ENCODE peak calls at places on chromosome 9, in five cellular contexts. U, N, O, F and R are unnamed samples.

GRCh38 chr9:120486347-120486746 is 93.6 kb downstream of the CDK5RAP2 start:
- DNase-seq in U (no peak), F (no peak), N (no peak), O (no peak), R (no peak)

GRCh38 chr9:5499889-5500398 is 10.4 kb upstream of the PDCD1LG2 start:
- DNase-seq in U (peak), N (no peak), O (peak), F (no peak), R (no peak)

GRCh38 chr9:117030254-117030768 is 343.2 kb downstream of the TRIM32 start:
- DNase-seq in O (no peak), F (no peak), N (no peak), U (no peak), R (no peak)

GRCh38 chr9:127904518-127904887 is 5.1 kb upstream of the ST6GALNAC6 start:
- DNase-seq in U (no peak), N (no peak), F (peak), O (no peak), R (no peak)

GRCh38 chr9:130713286-130713975 is 19.9 kb downstream of the EXOSC2 start:
- DNase-seq in U (peak), O (peak), F (peak), N (no peak), R (no peak)

GRCh38 chr9:135514342-135515082 is 6.7 kb upstream of the LCN1 start:
- DNase-seq in O (no peak), U (no peak), F (peak), N (no peak), R (no peak)

GRCh38 chr9:93218161-93218560 is 34.2 kb downstream of the WNK2 start:
- DNase-seq in F (no peak), N (no peak), O (no peak), U (no peak), R (no peak)

GRCh38 chr9:133103987-133104505 is 17.0 kb downstream of the RALGDS start:
- DNase-seq in O (no peak), F (no peak), U (no peak), N (no peak), R (no peak)

GRCh38 chr9:126781717-126782388 is 23.0 kb upstream of the ZBTB43 start:
- DNase-seq in O (peak), U (peak), N (peak), F (peak), R (peak)

GRCh38 chr9:115548826-115549225 is 430.9 kb upstream of the TNC start:
- DNase-seq in F (no peak), N (no peak), U (peak), O (peak), R (no peak)

GRCh38 chr9:127771570-127772189 is 6.8 kb downstream of the SH2D3C start:
- DNase-seq in O (no peak), N (no peak), F (no peak), U (no peak), R (no peak)

GRCh38 chr9:96883922-96884321 is 29.6 kb upstream of the ZNF782 start:
- DNase-seq in N (no peak), F (no peak), O (no peak), U (no peak), R (no peak)

GRCh38 chr9:113707953-113708695 is 168.0 kb upstream of the ZNF618 start:
- DNase-seq in U (no peak), O (no peak), F (no peak), N (no peak), R (no peak)

GRCh38 chr9:76610009-76610352 is 151.0 kb downstream of the GCNT1 start:
- DNase-seq in N (no peak), F (no peak), U (peak), O (peak), R (no peak)

GRCh38 chr9:14277202-14277601 is 36.7 kb downstream of the NFIB start:
- DNase-seq in F (no peak), U (peak), N (no peak), O (peak), R (peak)

GRCh38 chr9:84405666-84406065 is 65.1 kb upstream of the SLC28A3 start:
- DNase-seq in N (no peak), O (no peak), F (no peak), U (no peak), R (no peak)

GRCh38 chr9:68706579-68707201 is 1.6 kb downstream of the PIP5K1B start:
- DNase-seq in U (no peak), N (no peak), F (no peak), O (no peak), R (no peak)

GRCh38 chr9:86637515-86637914 is 283.3 kb upstream of the TUT7 start:
- DNase-seq in U (peak), O (no peak), F (peak), N (peak), R (peak)

GRCh38 chr9:72882117-72882775 is 70.6 kb downstream of the ALDH1A1 start:
- DNase-seq in O (no peak), U (no peak), N (no peak), F (no peak), R (no peak)

GRCh38 chr9:112007575-112008240 is 111.1 kb downstream of the UGCG start:
- DNase-seq in U (no peak), F (no peak), O (peak), N (no peak), R (no peak)

GRCh38 chr9:134245179-134245578 is 80.8 kb upstream of the RNU6ATAC start:
- DNase-seq in U (no peak), O (no peak), F (no peak), N (no peak), R (no peak)

GRCh38 chr9:4146293-4146692 is 153.6 kb downstream of the GLIS3 start:
- DNase-seq in F (no peak), N (no peak), O (no peak), U (no peak), R (no peak)

GRCh38 chr9:4143951-4144717 is 155.7 kb downstream of the GLIS3 start:
- DNase-seq in N (peak), O (peak), F (no peak), U (peak), R (no peak)

GRCh38 chr9:4147476-4148214 is 152.2 kb downstream of the GLIS3 start:
- DNase-seq in F (no peak), U (no peak), O (no peak), N (no peak), R (no peak)

GRCh38 chr9:4144869-4145268 is 155.0 kb downstream of the GLIS3 start:
- DNase-seq in U (no peak), F (no peak), N (no peak), O (peak), R (no peak)

GRCh38 chr9:4145482-4145881 is 154.4 kb downstream of the GLIS3 start:
- DNase-seq in N (no peak), F (no peak), O (no peak), U (no peak), R (no peak)
- H4K91ac ChIP-seq in N (no peak), F (no peak), O (no peak), U (peak), R (no peak)

GRCh38 chr9:80498165-80498564 is 926.4 kb downstream of the TLE4 start:
- DNase-seq in N (no peak), O (no peak), U (no peak), F (no peak), R (no peak)
- H2AFZ ChIP-seq in N (no peak), O (no peak), U (no peak), F (no peak), R (no peak)

DNA sequence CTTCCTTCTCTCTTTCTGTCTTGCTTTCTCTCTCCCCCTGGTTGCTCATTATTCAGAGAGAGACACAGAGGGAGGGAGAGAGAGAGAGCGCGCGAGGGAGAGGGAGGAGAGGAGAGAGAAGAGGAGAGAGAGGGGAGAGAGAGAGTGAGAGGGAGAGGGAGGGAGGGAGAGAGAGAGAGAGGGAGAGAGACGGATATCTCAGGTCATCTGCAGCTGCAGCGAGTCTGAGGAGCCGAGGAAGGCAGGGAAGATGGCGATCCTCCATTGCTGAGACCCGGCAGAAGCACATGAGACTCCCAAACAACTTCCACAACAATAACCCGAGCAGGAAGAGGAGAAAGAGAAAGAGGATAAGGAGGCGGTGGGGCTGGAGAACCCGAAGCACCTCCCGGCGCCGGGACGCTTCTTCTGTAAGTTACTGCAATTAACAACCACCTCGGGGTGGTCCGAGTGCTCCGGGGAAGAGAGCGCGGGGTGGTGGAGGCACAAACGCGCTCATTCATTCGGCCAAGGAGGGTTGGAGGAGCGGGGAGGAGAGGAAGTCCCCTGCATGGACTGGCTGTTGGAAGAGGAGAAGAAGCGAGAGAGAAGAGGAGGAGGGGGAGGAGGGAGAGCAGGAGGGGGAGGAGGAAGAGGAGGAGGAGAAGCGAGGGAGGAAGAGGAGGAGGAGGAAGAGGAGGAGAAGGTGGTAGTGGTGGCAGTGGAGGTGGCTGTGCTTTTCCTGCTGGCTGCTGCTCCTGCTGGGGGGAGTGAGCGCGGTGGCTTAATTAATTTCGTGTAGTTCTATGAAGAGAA is at the start of gene ZNF462:
- DNase-seq in F (peak), N (peak), O (peak), U (peak), R (no peak)
- H2BK120ac ChIP-seq in F (no peak), N (peak), O (peak), U (peak), R (peak)

DNA sequence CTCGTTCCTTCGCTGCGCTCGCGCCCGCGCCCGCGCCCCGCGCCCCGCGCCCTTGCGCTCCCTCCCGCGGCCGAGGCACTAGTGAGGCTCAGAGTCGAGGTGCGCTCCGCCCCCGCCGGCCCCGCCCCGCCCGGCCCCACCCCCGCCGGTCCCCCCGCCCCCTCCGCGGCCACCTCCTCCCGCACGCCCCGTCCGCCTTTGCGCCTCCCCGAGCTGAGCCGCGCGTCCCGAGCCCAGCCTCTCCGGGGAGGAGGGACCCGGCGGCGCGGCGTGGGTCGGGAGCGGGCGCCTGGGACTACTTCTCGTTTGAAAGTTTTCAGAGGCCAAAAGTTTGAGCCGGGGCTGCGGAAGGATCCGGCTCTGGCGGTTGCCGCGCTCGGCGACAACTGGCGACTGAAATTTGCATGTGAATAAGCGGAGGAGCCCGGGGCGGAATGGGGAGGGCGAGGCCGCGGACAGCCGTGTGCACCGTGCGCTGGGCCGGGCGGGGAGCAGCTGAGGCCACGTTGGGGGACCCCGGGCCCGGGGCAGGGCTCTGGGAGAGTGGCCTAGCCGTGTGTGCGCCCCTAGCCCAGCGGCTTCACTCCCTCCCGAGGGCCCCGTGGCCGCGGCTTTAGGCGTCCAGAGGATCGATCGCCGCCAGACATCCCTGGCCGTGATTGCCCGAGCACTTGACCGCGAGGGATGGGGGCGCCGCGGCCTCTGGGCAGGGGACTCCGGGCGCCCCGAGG is at the start of gene NOTCH1:
- DNase-seq in O (peak), U (peak), N (peak), F (peak), R (peak)
- H4K91ac ChIP-seq in O (peak), U (peak), N (peak), F (no peak), R (peak)

DNA sequence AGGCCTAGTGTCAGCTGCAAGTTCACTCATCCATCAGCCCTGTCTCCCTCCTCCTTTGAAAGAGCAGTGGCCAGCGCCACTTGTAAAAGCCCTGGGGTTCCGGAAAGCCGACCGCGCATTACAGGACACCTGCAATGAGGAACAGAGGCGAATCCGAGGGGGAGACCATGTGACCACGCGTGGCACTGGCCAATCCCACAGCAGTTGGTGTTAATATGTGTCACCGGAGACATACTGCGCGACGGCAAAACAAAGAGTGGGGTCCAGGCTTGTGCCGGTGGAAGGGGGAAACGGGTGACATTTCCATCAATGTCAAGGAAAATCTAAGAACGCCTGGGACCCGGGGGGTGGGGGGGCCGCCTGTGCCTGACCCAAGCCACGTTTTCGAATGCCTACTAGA is 480.8 kb downstream of the SPATA31A7 start:
- DNase-seq in O (no peak), N (no peak), U (no peak), F (peak), R (no peak)
- H2AFZ ChIP-seq in O (no peak), N (no peak), U (no peak), F (no peak), R (no peak)